ENCODE peak calls at places on chromosome 19, in eight cellular contexts. One of them, this sample, is unnamed.

GRCh38 chr19:4495471-4495870 is 22.8 kb downstream of the PLIN4 start:
- DNase-seq in amniotic stem cell: no peak
- DNase-seq in type B pancreatic cell: no peak
- DNase-seq in GM03348: no peak
- DNase-seq in stimulated activated naive CD4-positive, alpha-beta T cell: no peak
- DNase-seq in NCI-H2081: no peak
- DNase-seq in AG10803: no peak
- DNase-seq in left lobe of liver: no peak
- DNase-seq in this sample: no peak

GRCh38 chr19:47268028-47268427 is 6.7 kb upstream of the INAFM1 start:
- DNase-seq in amniotic stem cell: no peak
- DNase-seq in type B pancreatic cell: no peak
- DNase-seq in GM03348: no peak
- DNase-seq in stimulated activated naive CD4-positive, alpha-beta T cell: no peak
- DNase-seq in NCI-H2081: no peak
- DNase-seq in AG10803: no peak
- DNase-seq in left lobe of liver: no peak
- DNase-seq in this sample: no peak

GRCh38 chr19:44657211-44657921 is 13.7 kb downstream of the PVR start:
- DNase-seq in amniotic stem cell: peak
- DNase-seq in type B pancreatic cell: peak
- DNase-seq in GM03348: peak
- DNase-seq in stimulated activated naive CD4-positive, alpha-beta T cell: peak
- DNase-seq in NCI-H2081: peak
- DNase-seq in AG10803: peak
- DNase-seq in left lobe of liver: peak
- DNase-seq in this sample: peak

GRCh38 chr19:1540353-1540925 is 16.6 kb downstream of the PLK5 start:
- DNase-seq in amniotic stem cell: no peak
- DNase-seq in type B pancreatic cell: no peak
- DNase-seq in GM03348: no peak
- DNase-seq in stimulated activated naive CD4-positive, alpha-beta T cell: no peak
- DNase-seq in NCI-H2081: no peak
- DNase-seq in AG10803: no peak
- DNase-seq in left lobe of liver: no peak
- DNase-seq in this sample: no peak

GRCh38 chr19:18646535-18647370 is 9.9 kb downstream of the KLHL26 start:
- DNase-seq in amniotic stem cell: no peak
- DNase-seq in type B pancreatic cell: no peak
- DNase-seq in GM03348: no peak
- DNase-seq in stimulated activated naive CD4-positive, alpha-beta T cell: no peak
- DNase-seq in NCI-H2081: no peak
- DNase-seq in AG10803: no peak
- DNase-seq in left lobe of liver: no peak
- DNase-seq in this sample: no peak

GRCh38 chr19:46155237-46155636 is 7.2 kb downstream of the IGFL2 start:
- DNase-seq in amniotic stem cell: peak
- DNase-seq in type B pancreatic cell: no peak
- DNase-seq in GM03348: no peak
- DNase-seq in stimulated activated naive CD4-positive, alpha-beta T cell: no peak
- DNase-seq in NCI-H2081: no peak
- DNase-seq in AG10803: no peak
- DNase-seq in left lobe of liver: no peak
- DNase-seq in this sample: no peak

GRCh38 chr19:17806945-17807344 is 12.0 kb downstream of the B3GNT3 start:
- DNase-seq in amniotic stem cell: no peak
- DNase-seq in type B pancreatic cell: no peak
- DNase-seq in GM03348: no peak
- DNase-seq in stimulated activated naive CD4-positive, alpha-beta T cell: no peak
- DNase-seq in NCI-H2081: no peak
- DNase-seq in AG10803: no peak
- DNase-seq in left lobe of liver: no peak
- DNase-seq in this sample: no peak

GRCh38 chr19:28307963-28308362 is 905.0 kb downstream of the UQCRFS1 start:
- DNase-seq in amniotic stem cell: no peak
- DNase-seq in type B pancreatic cell: no peak
- DNase-seq in GM03348: no peak
- DNase-seq in stimulated activated naive CD4-positive, alpha-beta T cell: no peak
- DNase-seq in NCI-H2081: no peak
- DNase-seq in AG10803: no peak
- DNase-seq in left lobe of liver: no peak
- DNase-seq in this sample: no peak

GRCh38 chr19:44904426-44904994 is 1.1 kb upstream of the APOE start:
- DNase-seq in amniotic stem cell: no peak
- DNase-seq in type B pancreatic cell: no peak
- DNase-seq in GM03348: no peak
- DNase-seq in stimulated activated naive CD4-positive, alpha-beta T cell: peak
- DNase-seq in NCI-H2081: no peak
- DNase-seq in AG10803: no peak
- DNase-seq in left lobe of liver: peak
- DNase-seq in this sample: no peak

GRCh38 chr19:49691243-49692101 is 556 bp downstream of the CPT1C start:
- DNase-seq in amniotic stem cell: peak
- DNase-seq in type B pancreatic cell: peak
- DNase-seq in GM03348: peak
- DNase-seq in stimulated activated naive CD4-positive, alpha-beta T cell: peak
- DNase-seq in NCI-H2081: peak
- DNase-seq in AG10803: peak
- DNase-seq in left lobe of liver: no peak
- DNase-seq in this sample: no peak

GRCh38 chr19:1807030-1807694 is 4.9 kb downstream of the ATP8B3 start:
- DNase-seq in amniotic stem cell: no peak
- DNase-seq in type B pancreatic cell: no peak
- DNase-seq in GM03348: no peak
- DNase-seq in stimulated activated naive CD4-positive, alpha-beta T cell: no peak
- DNase-seq in NCI-H2081: no peak
- DNase-seq in AG10803: no peak
- DNase-seq in left lobe of liver: no peak
- DNase-seq in this sample: no peak